ENCODE peak calls at places on chromosomes 16 and 17, in four cellular contexts. O is H9, P is IMR-90, J is H1. L is an unnamed sample.

GRCh38 chr16:89738538-89739317 is 17.4 kb downstream of the ZNF276 start:
- DNase-seq in O (no peak), P (no peak), J (no peak), L (no peak)

GRCh38 chr17:71902931-71903506 is 217.8 kb upstream of the SOX9 start:
- DNase-seq in O (no peak), P (peak; percentile 52), J (no peak), L (no peak)

GRCh38 chr16:22970191-22970845 is 156.4 kb downstream of the HS3ST2 start:
- DNase-seq in O (no peak), P (no peak), J (no peak), L (no peak)

GRCh38 chr16:71499775-71500364 is 10.7 kb upstream of the ZNF19 start:
- DNase-seq in O (peak; percentile 40), P (peak; percentile 66), J (no peak), L (peak; percentile 66)

GRCh38 chr17:7862692-7863437 is 5.1 kb downstream of the CYB5D1 start:
- DNase-seq in O (peak; percentile 72), P (peak; percentile 54), J (no peak), L (peak; percentile 78)

GRCh38 chr16:53881371-53881770 is 177.4 kb downstream of the FTO start:
- DNase-seq in O (no peak), P (peak; percentile 82), J (no peak), L (peak; percentile 24)

GRCh38 chr16:30104492-30104891 is 8.5 kb upstream of the YPEL3 start:
- DNase-seq in O (peak; percentile 26), P (no peak), J (no peak), L (no peak)

GRCh38 chr16:84065536-84066132 is 23.0 kb upstream of the SLC38A8 start:
- DNase-seq in O (peak; percentile 54), P (peak; percentile 62), J (no peak), L (peak; percentile 66)

GRCh38 chr17:75765981-75766380 is 989 bp upstream of the GALK1 start:
- DNase-seq in O (peak; percentile 71), P (no peak), J (no peak), L (no peak)

GRCh38 chr17:40547079-40547784 is 18.0 kb downstream of the CCR7 start:
- DNase-seq in O (peak; percentile 35), P (no peak), J (no peak), L (no peak)

GRCh38 chr16:79047337-79047736 is 553.2 kb downstream of the MAF start:
- DNase-seq in O (no peak), P (no peak), J (no peak), L (peak; percentile 30)

GRCh38 chr16:4389051-4389955 is 17.7 kb downstream of the VASN start:
- DNase-seq in O (no peak), P (no peak), J (no peak), L (no peak)

GRCh38 chr16:59164461-59164860 is 430.3 kb upstream of the GOT2 start:
- DNase-seq in O (no peak), P (no peak), J (no peak), L (peak; percentile 16)

GRCh38 chr16:68331879-68332410 is 21.1 kb downstream of the PRMT7 start:
- DNase-seq in O (no peak), P (peak; percentile 83), J (no peak), L (no peak)

GRCh38 chr16:11215935-11216556 is 40.0 kb downstream of the SOCS1 start:
- DNase-seq in O (no peak), P (no peak), J (no peak), L (no peak)

GRCh38 chr17:60391419-60392041 is 403 bp downstream of the USP32 start:
- DNase-seq in O (no peak), P (no peak), J (peak; percentile 17), L (no peak)

GRCh38 chr17:66727634-66728570 is 107.0 kb upstream of the CACNG5 start:
- DNase-seq in O (peak; percentile 90), P (peak; percentile 50), J (peak; percentile 31), L (peak; percentile 84)

GRCh38 chr17:74598346-74599022 is 6.4 kb upstream of the CD300LD start:
- DNase-seq in O (no peak), P (no peak), J (no peak), L (no peak)

GRCh38 chr16:57289391-57290257 is 5.2 kb upstream of the PLLP start:
- DNase-seq in O (no peak), P (no peak), J (no peak), L (no peak)

GRCh38 chr16:49492090-49492801 is 118.6 kb downstream of the C16orf78 start:
- DNase-seq in O (peak; percentile 80), P (no peak), J (peak; percentile 15), L (peak; percentile 71)

GRCh38 chr16:20740007-20740883 is 1.4 kb downstream of the THUMPD1 start:
- DNase-seq in O (no peak), P (no peak), J (no peak), L (peak; percentile 7)

GRCh38 chr17:50161911-50162288 is 3.9 kb upstream of the SGCA start:
- DNase-seq in O (no peak), P (no peak), J (no peak), L (no peak)

GRCh38 chr17:67759355-67760171 is 41.8 kb downstream of the NOL11 start:
- DNase-seq in O (no peak), P (peak; percentile 50), J (no peak), L (no peak)

GRCh38 chr16:3643095-3643730 is 11.3 kb upstream of the DNASE1 start:
- DNase-seq in O (no peak), P (no peak), J (no peak), L (no peak)

GRCh38 chr17:45700171-45701090 is 83.7 kb upstream of the CRHR1 start:
- DNase-seq in O (no peak), P (no peak), J (no peak), L (no peak)

GRCh38 chr17:65536573-65537342 is 24.7 kb downstream of the AXIN2 start:
- DNase-seq in O (no peak), P (no peak), J (no peak), L (no peak)

GRCh38 chr17:65538679-65539529 is 22.5 kb downstream of the AXIN2 start:
- DNase-seq in O (no peak), P (no peak), J (no peak), L (no peak)

GRCh38 chr17:65539867-65540266 is 21.6 kb downstream of the AXIN2 start:
- DNase-seq in O (no peak), P (no peak), J (no peak), L (no peak)

GRCh38 chr17:65537343-65537844 is 24.1 kb downstream of the AXIN2 start:
- DNase-seq in O (no peak), P (no peak), J (no peak), L (no peak)

DNA sequence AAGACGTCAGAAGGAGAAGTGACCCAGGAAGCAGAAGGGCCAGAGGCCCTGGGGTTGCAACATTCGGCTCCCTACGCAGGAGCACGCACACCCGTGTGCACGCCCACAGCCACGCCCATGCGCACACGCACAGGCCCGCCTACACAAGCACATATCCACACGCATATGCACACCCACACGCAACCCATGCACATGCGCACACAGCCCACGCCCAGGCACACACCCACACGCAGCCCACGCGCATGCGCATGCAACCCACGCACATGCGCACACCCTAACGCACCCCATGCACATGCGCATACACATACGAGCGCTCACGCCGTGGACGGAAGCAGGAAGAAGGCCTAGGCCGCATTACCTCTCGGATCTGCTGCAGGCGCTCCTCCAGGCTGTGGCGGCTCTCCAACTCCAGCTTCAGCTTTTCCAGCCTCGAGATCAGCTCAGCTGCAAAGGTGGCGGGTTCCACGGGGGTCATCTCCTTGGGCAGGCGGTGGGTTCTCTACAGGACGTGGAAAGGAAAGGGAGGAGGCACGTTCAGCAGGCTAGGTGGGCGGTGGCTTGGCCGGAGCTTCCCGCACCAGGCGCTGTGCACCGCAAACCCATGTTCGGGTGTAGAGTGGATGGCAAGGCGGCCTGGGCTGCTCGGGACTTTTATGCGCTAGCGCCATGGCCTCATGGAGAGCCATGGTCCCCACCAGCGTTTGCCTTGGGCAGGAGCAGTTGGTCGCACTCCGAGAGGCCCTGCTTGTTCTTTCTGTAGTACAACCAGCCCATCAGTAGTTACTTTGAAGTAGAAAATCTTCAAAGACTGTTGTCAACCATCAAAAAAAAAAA is 23.4 kb downstream of the AXIN2 start:
- DNase-seq in O (no peak), P (no peak), J (no peak), L (no peak)
- H3K56ac ChIP-seq in O (no peak overlapping the region), P (no peak overlapping the region), J (no peak overlapping the region), L (no peak overlapping the region)

GRCh38 chr16:10033561-10033960 is 148.7 kb downstream of the GRIN2A start:
- DNase-seq in O (no peak), P (no peak), J (no peak), L (no peak)

GRCh38 chr16:10039220-10040096 is 142.8 kb downstream of the GRIN2A start:
- DNase-seq in O (peak; percentile 74), P (no peak), J (no peak), L (peak; percentile 82)

GRCh38 chr16:10037771-10038170 is 144.5 kb downstream of the GRIN2A start:
- DNase-seq in O (no peak), P (no peak), J (no peak), L (peak; percentile 34)

GRCh38 chr16:10040136-10041080 is 141.8 kb downstream of the GRIN2A start:
- DNase-seq in O (peak; percentile 62), P (no peak), J (no peak), L (peak; percentile 28)

DNA sequence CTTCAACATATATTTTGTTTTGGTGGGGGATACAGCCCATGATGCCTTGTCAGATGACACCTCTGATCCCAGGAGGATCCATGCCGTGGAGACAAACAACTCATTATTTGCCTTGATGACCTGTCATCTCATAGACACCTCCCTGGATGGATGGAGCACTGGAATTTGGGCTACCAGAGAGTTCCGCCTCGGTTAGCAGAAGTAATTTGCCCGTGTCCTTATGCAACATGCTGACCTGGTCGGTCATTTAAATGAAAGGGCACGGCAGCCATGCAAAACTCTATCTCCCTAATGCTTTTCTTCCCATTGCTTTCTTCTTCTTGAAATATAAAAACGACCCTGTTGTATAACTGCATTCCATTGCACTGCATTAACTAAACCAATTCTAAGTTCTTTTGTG is 145.3 kb downstream of the GRIN2A start:
- DNase-seq in O (no peak), P (no peak), J (no peak), L (no peak)
- H3K56ac ChIP-seq in O (no peak overlapping the region), P (no peak overlapping the region), J (no peak overlapping the region), L (no peak overlapping the region)

DNA sequence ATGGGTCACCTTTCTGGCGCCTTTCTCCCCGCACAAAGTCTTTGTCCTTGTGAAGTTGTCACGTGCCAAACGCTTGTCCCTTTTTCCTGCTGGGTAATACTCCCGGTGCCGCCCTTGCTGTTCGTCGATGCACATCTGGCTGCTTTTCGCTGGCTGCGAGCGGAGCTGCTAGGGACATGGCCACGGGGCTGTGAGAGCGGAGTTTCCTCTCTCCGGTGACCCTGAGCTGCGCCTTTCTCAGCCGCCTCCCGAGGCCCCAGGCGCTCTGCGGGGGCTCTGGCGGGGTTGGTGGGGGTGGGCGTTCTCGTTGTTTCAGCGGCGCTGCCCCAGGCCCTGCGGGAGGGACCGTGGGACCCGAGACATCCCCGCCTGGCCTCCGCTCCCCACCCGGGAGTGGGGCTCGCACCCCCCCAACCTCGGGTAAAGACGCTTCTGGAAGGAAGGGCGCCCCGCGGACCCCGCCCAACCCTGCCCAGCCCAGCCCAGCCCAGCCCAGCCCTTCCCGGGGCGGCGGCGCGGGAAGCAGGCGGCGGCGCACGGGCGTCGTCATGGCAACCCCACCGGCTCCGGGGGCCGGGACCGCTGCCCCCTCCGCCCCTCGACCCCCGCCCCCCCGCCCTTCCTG is 12.2 kb downstream of the CHMP6 start:
- DNase-seq in O (no peak), P (no peak), J (no peak), L (no peak)
- H3K56ac ChIP-seq in O (no peak overlapping the region), P (no peak overlapping the region), J (no peak overlapping the region), L (no peak overlapping the region)

GRCh38 chr16:67155305-67156145 is 4.2 kb downstream of the TRADD start:
- DNase-seq in O (peak; percentile 85), P (peak; percentile 71), J (no peak), L (peak; percentile 82)

GRCh38 chr16:67156146-67156844 is 3.4 kb downstream of the TRADD start:
- DNase-seq in O (peak; percentile 25), P (no peak), J (no peak), L (no peak)

GRCh38 chr16:67151431-67152097 is 766 bp upstream of the B3GNT9 start:
- DNase-seq in O (no peak), P (no peak), J (no peak), L (peak; percentile 38)

GRCh38 chr16:67157106-67157748 is 2.5 kb downstream of the TRADD start:
- DNase-seq in O (no peak), P (no peak), J (no peak), L (no peak)

GRCh38 chr16:67154578-67155304 is 3.9 kb upstream of the B3GNT9 start:
- DNase-seq in O (peak; percentile 54), P (no peak), J (no peak), L (no peak)
- H3K56ac ChIP-seq in O (no peak overlapping the region), P (no peak overlapping the region), J (no peak overlapping the region), L (no peak overlapping the region)